ENCODE peak calls at places on chromosomes 3 and 15, in nine cellular contexts. B is fibroblast of the aortic adventitia, D is left lung, R is Panc1, W is body of pancreas, V is endothelial cell, C is nephron progenitor cell, A is RWPE1, F is mesothelial cell of epicardium. P is an unnamed sample.

GRCh38 chr15:100170280-100170654 is 171.5 kb downstream of the ADAMTS17 start:
- DNase-seq in B (no peak), D (no peak), R (no peak), W (no peak), V (no peak), C (no peak), A (no peak), F (no peak), P (no peak)

GRCh38 chr3:8837172-8837571 is 67.8 kb upstream of the OXTR start:
- DNase-seq in B (peak; percentile 53), D (no peak), R (no peak), W (no peak), V (no peak), C (no peak), A (peak; percentile 7), F (no peak), P (no peak)

GRCh38 chr3:66196633-66197032 is 24.2 kb upstream of the SLC25A26 start:
- DNase-seq in B (peak; percentile 25), D (no peak), R (no peak), W (no peak), V (no peak), C (no peak), A (no peak), F (no peak), P (no peak)

GRCh38 chr3:141279074-141279945 is 47.7 kb downstream of the PXYLP1 start:
- DNase-seq in B (peak; percentile 40), D (no peak), R (no peak), W (no peak), V (no peak), C (no peak), A (no peak), F (no peak), P (no peak)

GRCh38 chr15:78872972-78873795 is 494 bp downstream of the MORF4L1 start:
- DNase-seq in B (peak; percentile 86), D (peak; percentile 84), R (peak; percentile 67), W (peak; percentile 82), V (peak; percentile 88), C (peak; percentile 88), A (peak; percentile 76), F (peak; percentile 89), P (peak; percentile 81)

GRCh38 chr3:193947636-193948035 is 188.3 kb upstream of the HES1 start:
- DNase-seq in B (no peak), D (no peak), R (no peak), W (no peak), V (no peak), C (no peak), A (no peak), F (no peak), P (no peak)

GRCh38 chr3:29281265-29282228 is 676 bp downstream of the RBMS3 start:
- DNase-seq in B (peak; percentile 63), D (no peak), R (no peak), W (no peak), V (peak; percentile 18), C (peak; percentile 45), A (peak; percentile 6), F (peak; percentile 45), P (no peak)

GRCh38 chr3:68363801-68364200 is 568.5 kb downstream of the TAFA4 start:
- DNase-seq in B (no peak), D (no peak), R (no peak), W (no peak), V (no peak), C (no peak), A (no peak), F (no peak), P (no peak)

GRCh38 chr15:96213896-96214295 is 116.6 kb upstream of the NR2F2 start:
- DNase-seq in B (no peak), D (no peak), R (no peak), W (no peak), V (no peak), C (no peak), A (no peak), F (no peak), P (no peak)

GRCh38 chr3:159787191-159787590 is 201.4 kb upstream of the IL12A start:
- DNase-seq in B (peak; percentile 70), D (no peak), R (peak; percentile 80), W (no peak), V (no peak), C (no peak), A (peak; percentile 59), F (no peak), P (no peak)

GRCh38 chr3:141477224-141477623 is 9.6 kb upstream of the RASA2 start:
- DNase-seq in B (peak; percentile 82), D (peak; percentile 56), R (no peak), W (no peak), V (no peak), C (no peak), A (peak; percentile 79), F (no peak), P (no peak)

GRCh38 chr3:16887130-16887529 is 2.4 kb downstream of the PLCL2 start:
- DNase-seq in B (no peak), D (no peak), R (no peak), W (no peak), V (no peak), C (no peak), A (no peak), F (no peak), P (no peak)

GRCh38 chr15:51735211-51735610 is 2.2 kb downstream of the LYSMD2 start:
- DNase-seq in B (no peak), D (no peak), R (no peak), W (no peak), V (no peak), C (no peak), A (no peak), F (no peak), P (no peak)
- TF ChIP-seq CTCF in B (peak; percentile 5), D (no peak), R (peak; percentile 43), W (no peak), V (no peak), C (no peak), A (no peak), F (no peak), P (no peak)

GRCh38 chr15:90381515-90381914 is 6.5 kb upstream of the IQGAP1 start:
- DNase-seq in B (no peak), D (no peak), R (no peak), W (no peak), V (no peak), C (no peak), A (no peak), F (no peak), P (no peak)

GRCh38 chr15:90379263-90379662 is 8.8 kb upstream of the IQGAP1 start:
- DNase-seq in B (no peak), D (no peak), R (no peak), W (no peak), V (no peak), C (no peak), A (no peak), F (no peak), P (no peak)

GRCh38 chr15:90386221-90386620 is 1.8 kb upstream of the IQGAP1 start:
- DNase-seq in B (peak; percentile 56), D (no peak), R (no peak), W (no peak), V (no peak), C (no peak), A (no peak), F (no peak), P (no peak)

GRCh38 chr15:90387534-90388461 is at the start of gene IQGAP1:
- DNase-seq in B (peak; percentile 96), D (peak; percentile 99), R (peak; percentile 80), W (peak; percentile 98), V (peak; percentile 94), C (peak; percentile 98), A (peak; percentile 99), F (peak; percentile 93), P (peak; percentile 88)

GRCh38 chr15:90382305-90382704 is 5.7 kb upstream of the IQGAP1 start:
- DNase-seq in B (no peak), D (no peak), R (no peak), W (no peak), V (no peak), C (no peak), A (no peak), F (no peak), P (no peak)
- TF ChIP-seq CTCF in B (no peak), D (no peak), R (no peak), W (no peak), V (no peak), C (no peak), A (no peak), F (no peak), P (no peak)

GRCh38 chr15:25497934-25498333 is 59.1 kb upstream of the UBE3A start:
- DNase-seq in B (no peak), D (no peak), R (no peak), W (no peak), V (no peak), C (no peak), A (no peak), F (no peak), P (no peak)

GRCh38 chr15:25498835-25499234 is 60.0 kb upstream of the UBE3A start:
- DNase-seq in B (no peak), D (no peak), R (no peak), W (no peak), V (no peak), C (no peak), A (no peak), F (no peak), P (no peak)

GRCh38 chr15:25504307-25504706 is 65.5 kb upstream of the UBE3A start:
- DNase-seq in B (peak; percentile 2), D (no peak), R (no peak), W (no peak), V (no peak), C (no peak), A (no peak), F (no peak), P (no peak)

DNA sequence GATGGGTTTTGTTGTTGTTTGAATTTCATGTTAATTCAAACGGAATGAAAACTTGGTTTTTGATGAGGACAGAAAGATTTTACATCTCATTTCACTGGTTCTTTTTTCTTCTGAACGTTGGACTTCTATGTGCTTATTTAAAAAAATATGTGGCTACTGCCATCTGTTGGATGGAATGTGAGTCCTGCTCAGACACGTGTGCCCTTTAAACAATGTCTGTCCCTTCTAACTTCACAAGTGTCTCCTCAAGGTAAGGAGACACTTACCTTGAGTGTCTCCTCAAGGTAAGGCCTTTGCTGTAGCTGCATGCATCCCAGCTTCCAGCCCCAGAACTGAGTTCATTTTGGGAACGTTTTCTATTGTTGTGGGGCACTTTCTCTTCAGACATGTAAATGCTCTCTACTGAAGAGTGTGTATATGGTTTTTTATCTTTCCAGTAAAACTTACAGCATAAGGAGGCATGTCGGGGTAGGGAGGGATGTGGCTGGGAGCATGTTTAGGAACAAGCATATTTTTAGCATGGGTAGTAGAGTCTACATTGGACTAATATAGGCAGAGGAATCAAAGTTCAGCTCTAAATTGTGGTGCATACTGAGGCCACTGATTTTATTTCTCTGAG is 63.1 kb upstream of the UBE3A start:
- DNase-seq in B (peak; percentile 51), D (no peak), R (no peak), W (peak; percentile 35), V (peak; percentile 22), C (no peak), A (no peak), F (no peak), P (no peak)
- TF ChIP-seq CTCF in B (peak; percentile 40), D (peak; percentile 56), R (peak; percentile 70), W (peak; percentile 50), V (peak; percentile 73), C (peak; percentile 44), A (peak; percentile 54), F (peak; percentile 32), P (no peak)

GRCh38 chr3:46087871-46088270 is 60.6 kb upstream of the XCR1 start:
- DNase-seq in B (peak; percentile 62), D (no peak), R (no peak), W (no peak), V (no peak), C (no peak), A (no peak), F (no peak), P (no peak)
- TF ChIP-seq CTCF in B (peak; percentile 29), D (no peak), R (peak; percentile 29), W (no peak), V (no peak), C (no peak), A (no peak), F (no peak), P (no peak)